ENCODE peak calls at places on chromosomes 2 and 18, in seven cellular contexts. H is ovary, Z is adrenal gland, Y is H54, L is NB4, J is HCT116, T is body of pancreas. A is an unnamed sample.

GRCh38 chr2:69978157-69978904 is 16.9 kb upstream of the ASPRV1 start:
- DNase-seq in J (no peak), H (no peak), L (peak), Z (no peak), T (no peak), Y (no peak), A (peak)

GRCh38 chr18:62494764-62495163 is 28.1 kb upstream of the ZCCHC2 start:
- DNase-seq in Y (no peak), Z (no peak), H (no peak), J (no peak), T (no peak), L (no peak), A (no peak)

GRCh38 chr2:229679393-229680125 is 34.8 kb downstream of the DNER start:
- DNase-seq in Z (no peak), L (no peak), T (no peak), H (no peak), Y (no peak), J (no peak), A (no peak)

GRCh38 chr2:58918138-58918537 is 677.0 kb upstream of the FANCL start:
- DNase-seq in H (no peak), J (no peak), Z (no peak), Y (no peak), T (no peak), L (no peak), A (no peak)

GRCh38 chr2:233643128-233643527 is 6.9 kb downstream of the UGT1A10 start:
- DNase-seq in T (no peak), J (peak), Z (no peak), H (no peak), Y (no peak), L (peak), A (peak)

GRCh38 chr2:168639501-168639900 is 162.9 kb upstream of the NOSTRIN start:
- DNase-seq in H (peak), Y (no peak), T (peak), J (no peak), Z (peak), L (no peak), A (no peak)

GRCh38 chr18:58998421-58999203 is 133.9 kb downstream of the ZNF532 start:
- DNase-seq in Z (peak), T (peak), H (peak), J (no peak), L (peak), Y (no peak), A (no peak)

GRCh38 chr2:98825858-98826257 is 94.9 kb upstream of the MGAT4A start:
- DNase-seq in H (no peak), Y (no peak), L (no peak), T (no peak), J (no peak), Z (no peak), A (no peak)

GRCh38 chr18:23198217-23198845 is 63.0 kb downstream of the CABLES1 start:
- DNase-seq in J (no peak), T (no peak), Z (no peak), H (no peak), L (no peak), Y (no peak), A (no peak)

GRCh38 chr2:119253114-119253702 is 29.6 kb downstream of the STEAP3 start:
- DNase-seq in H (no peak), Z (no peak), L (no peak), T (no peak), J (peak), Y (no peak), A (no peak)

GRCh38 chr2:28552045-28552823 is 56.4 kb downstream of the PLB1 start:
- DNase-seq in Y (peak), H (no peak), J (no peak), L (no peak), Z (no peak), T (no peak), A (no peak)

DNA sequence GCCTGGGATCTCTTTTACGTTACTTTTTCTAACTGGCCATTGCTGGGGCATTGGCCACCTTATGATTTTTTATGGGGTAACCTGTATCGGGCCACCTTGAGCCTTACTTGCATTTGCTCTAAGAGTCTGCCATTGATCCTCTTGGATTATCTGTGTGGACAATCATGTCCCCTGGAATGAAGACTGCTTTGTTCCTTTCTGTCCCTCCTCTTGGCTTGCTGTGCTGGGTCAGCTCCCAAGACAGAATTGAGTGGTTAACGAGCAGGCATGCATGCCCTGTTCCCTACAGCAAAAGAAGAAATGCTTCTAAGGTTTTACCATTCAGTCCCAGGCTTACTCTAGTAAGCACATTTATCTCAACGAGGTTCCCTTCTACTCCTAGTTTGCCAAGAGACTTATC is 46.3 kb downstream of the MAL start:
- DNase-seq in L (no peak), Y (no peak), Z (no peak), T (no peak), H (no peak), J (no peak), A (no peak)
- TF ChIP-seq POLR2A in L (no peak), Y (no peak), Z (no peak), T (no peak), H (no peak), J (no peak), A (no peak)

DNA sequence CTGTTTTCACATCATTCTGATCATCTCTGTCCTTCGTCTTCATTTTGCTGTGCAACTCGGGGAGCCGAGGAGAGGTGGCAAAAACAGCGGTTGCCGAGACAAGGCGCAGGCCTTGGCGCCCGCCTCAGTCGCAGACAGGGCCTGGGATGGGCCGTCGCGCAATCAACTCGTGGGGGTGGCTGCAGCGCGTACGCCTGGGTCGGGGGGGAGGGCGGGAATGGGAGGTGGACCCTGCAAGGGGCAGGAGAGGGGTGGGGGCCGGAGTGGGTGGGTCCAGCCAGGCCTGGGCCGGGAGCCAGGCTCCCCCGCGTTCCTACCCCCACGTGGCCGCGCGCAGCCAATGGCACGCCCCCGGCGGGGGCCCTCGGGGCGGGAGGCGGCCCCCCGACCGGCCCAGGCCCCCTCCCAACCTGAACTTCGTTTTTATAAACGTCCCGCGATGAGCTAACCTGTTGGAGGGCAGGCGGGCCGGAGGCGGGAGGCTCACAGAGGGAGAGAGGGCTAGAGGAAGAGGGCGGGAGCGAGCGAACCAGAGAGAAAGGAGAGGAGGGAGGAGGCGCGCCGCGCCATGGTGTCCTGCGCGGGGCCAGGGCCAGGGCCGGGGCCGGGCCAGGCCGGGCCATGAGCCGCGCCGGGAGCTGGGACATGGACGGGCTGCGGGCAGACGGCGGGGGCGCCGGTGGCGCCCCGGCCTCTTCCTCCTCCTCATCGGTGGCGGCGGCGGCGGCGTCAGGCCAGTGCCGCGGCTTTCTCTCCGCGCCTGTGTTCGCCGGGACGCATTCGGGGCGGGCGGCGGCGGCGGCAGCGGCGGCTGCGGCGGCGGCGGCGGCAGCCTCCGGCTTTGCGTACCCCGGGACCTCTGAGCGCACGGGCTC is at the start of gene HOXD13:
- DNase-seq in T (no peak), Y (no peak), H (no peak), J (no peak), L (peak), Z (no peak), A (peak)
- TF ChIP-seq POLR2A in T (no peak), Y (peak), H (no peak), J (no peak), L (peak), Z (no peak), A (no peak)

DNA sequence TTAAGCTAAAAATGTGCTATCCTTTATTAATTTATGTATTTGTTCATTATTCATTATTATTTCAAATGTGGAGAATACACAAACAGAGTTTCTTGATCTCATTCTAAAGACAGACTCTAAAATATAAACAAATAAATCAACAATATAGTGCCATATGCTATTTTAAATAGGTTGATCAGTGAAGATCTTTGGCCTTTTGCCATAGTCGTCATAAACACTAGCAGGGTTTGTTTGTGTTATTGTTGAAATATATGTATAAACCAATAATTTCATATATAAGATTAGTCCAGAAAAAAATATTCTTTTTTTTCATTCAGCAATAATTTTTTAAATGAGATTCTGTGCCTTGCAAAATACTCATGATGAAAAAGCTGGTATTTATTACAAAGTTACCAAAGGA is 62.1 kb upstream of the KYNU start:
- DNase-seq in Y (no peak), J (no peak), L (no peak), H (no peak), T (no peak), Z (no peak), A (no peak)
- TF ChIP-seq POLR2A in Y (no peak), J (no peak), L (no peak), H (no peak), T (no peak), Z (no peak), A (no peak)

DNA sequence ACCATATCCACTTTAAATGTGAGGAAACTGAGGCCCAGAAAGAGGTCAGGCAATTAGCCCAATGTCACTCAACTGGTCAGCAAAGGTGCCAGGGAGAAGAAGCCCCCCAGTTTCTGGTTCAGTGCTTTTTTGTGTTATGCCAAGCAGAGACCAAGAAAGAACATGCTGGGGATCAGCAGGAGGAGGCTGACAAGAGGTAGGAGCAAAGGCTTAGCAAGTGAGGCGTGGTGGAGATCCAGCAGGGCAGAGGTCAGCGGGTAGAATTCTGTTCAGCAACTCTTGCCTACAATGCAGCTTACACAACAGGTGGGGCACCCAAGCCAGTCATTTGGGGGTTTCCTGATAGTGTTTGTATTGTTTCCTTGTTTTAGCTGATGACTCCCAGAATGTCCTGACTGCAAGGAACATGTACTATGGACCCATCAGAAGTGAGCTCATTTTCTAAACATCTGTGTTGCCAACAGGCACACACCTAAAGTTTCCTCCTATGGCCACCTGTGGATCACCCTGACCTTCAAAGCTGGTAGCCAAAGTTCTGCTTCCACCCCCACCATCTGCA is 28.2 kb downstream of the LPIN2 start:
- DNase-seq in Z (no peak), T (peak), L (no peak), Y (no peak), J (no peak), H (no peak), A (no peak)
- TF ChIP-seq POLR2A in Z (no peak), T (no peak), L (no peak), Y (no peak), J (no peak), H (no peak), A (no peak)

GRCh38 chr2:216882876-216883275 is 23.0 kb upstream of the TNP1 start:
- DNase-seq in Y (no peak), T (no peak), H (no peak), J (no peak), L (no peak), Z (no peak), A (peak)

GRCh38 chr2:216887132-216887531 is 27.3 kb upstream of the TNP1 start:
- DNase-seq in Z (no peak), H (no peak), Y (no peak), J (no peak), T (no peak), L (no peak), A (no peak)

GRCh38 chr2:216881411-216881810 is 21.5 kb upstream of the TNP1 start:
- DNase-seq in J (no peak), Z (no peak), L (no peak), H (no peak), Y (no peak), T (no peak), A (peak)

GRCh38 chr2:216885117-216885553 is 25.3 kb upstream of the TNP1 start:
- DNase-seq in L (no peak), J (no peak), T (no peak), Z (no peak), H (no peak), Y (no peak), A (no peak)

DNA sequence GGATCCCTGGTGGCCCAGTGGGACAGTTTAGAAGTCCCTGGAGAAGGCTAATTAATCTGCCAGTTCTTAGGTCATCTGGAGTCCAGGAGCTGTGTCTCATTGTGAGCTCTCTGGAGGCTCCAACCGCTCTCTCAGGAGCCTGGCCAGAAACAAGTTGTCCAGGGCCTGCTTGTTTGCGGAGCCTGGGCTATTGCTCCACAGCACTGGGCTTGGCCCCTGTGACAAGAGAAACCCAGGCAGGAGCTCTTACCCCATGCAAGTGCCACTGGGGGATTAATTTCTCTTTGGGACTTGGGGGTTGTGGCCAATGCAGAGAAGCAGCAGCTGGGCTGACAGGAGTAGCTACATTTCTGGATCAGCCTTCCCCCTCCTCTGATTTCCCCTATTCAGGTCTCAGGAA is 24.5 kb upstream of the TNP1 start:
- DNase-seq in L (no peak), T (no peak), J (no peak), Y (no peak), H (no peak), Z (no peak), A (no peak)
- TF ChIP-seq POLR2A in L (no peak), T (no peak), J (no peak), Y (no peak), H (no peak), Z (no peak), A (no peak)

GRCh38 chr2:216692636-216693413 is 2.5 kb downstream of the IGFBP5 start:
- DNase-seq in H (peak), L (peak), J (peak), Z (peak), T (peak), Y (peak), A (peak)
- TF ChIP-seq POLR2A in H (no peak), L (no peak), J (no peak), Z (no peak), T (no peak), Y (no peak), A (no peak)

DNA sequence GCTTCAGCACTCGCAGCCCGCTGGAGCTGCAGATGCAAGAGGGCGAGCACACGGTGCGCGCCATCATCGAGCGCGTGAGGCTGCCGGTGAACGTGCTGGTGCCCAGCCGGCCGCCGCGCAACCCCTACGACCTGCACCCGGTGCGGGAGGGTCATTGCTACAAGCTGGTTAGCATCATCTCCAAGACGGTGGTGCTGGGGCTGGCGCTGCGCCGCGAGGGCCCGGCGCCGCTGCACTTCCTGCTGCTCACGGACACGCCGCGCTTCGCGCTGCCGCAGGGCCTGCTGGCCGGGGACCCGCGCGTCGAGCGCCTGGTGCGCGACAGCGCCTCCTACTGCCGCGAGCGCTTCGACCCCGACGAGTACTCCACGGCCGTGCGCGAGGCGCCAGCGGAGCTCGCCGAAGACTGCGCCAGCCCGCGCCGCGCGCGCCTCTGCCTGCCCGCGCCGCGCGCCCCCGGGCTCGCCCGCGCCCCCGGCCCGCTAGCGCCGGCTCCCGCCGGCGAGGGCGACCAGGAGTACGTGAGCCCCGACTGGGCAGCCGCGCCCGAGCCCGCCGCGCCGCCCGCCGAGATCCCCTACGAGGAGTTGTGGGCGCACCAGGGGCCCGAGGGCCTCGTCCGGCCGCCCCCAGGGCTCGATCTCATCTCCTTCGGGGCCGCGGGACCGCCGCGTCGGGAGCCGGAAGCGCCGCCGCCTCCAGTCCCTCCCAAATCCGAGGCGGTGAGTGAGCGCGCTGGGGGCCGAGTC is 11.8 kb downstream of the GAREM2 start:
- DNase-seq in Z (peak), J (peak), Y (no peak), L (peak), T (peak), H (peak), A (peak)
- TF ChIP-seq POLR2A in Z (no peak), J (no peak), Y (no peak), L (no peak), T (peak), H (peak), A (no peak)

GRCh38 chr2:45821558-45822271 is 170.2 kb downstream of the PRKCE start:
- DNase-seq in T (peak), J (peak), Y (peak), H (peak), L (no peak), Z (peak), A (no peak)

GRCh38 chr2:45825001-45825651 is 173.7 kb downstream of the PRKCE start:
- DNase-seq in J (no peak), T (no peak), L (no peak), Z (no peak), Y (no peak), H (no peak), A (no peak)

GRCh38 chr2:45826476-45826875 is 175.0 kb downstream of the PRKCE start:
- DNase-seq in Z (no peak), Y (no peak), T (no peak), J (no peak), L (no peak), H (no peak), A (no peak)

GRCh38 chr2:45822272-45822630 is 170.8 kb downstream of the PRKCE start:
- DNase-seq in H (no peak), Z (no peak), L (no peak), T (peak), Y (peak), J (no peak), A (no peak)

DNA sequence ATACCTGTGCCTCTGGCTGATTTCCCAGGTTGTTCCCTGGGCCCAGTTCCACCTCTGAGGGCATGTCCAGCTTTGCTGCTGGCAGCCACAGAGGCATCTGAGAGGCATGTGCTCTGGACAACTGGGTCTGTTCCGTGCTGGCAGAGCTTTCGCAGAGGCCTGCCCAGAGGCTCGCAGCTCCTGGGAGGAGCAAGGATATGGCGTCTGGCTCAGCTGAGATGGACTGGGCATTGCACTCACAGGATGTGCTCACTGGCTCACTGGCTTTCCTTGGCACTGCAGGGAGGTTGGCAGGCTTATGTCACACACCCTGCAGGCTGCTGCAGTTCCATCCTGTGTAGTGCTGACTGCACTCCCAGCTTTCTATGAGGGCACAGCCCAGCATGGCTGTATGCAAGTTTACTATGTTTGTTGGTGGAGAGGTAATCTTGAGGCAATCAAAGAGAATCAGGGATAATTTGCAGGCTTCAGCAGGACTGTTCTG is 172.3 kb downstream of the PRKCE start:
- DNase-seq in L (no peak), J (no peak), Z (peak), Y (peak), T (peak), H (no peak), A (no peak)
- TF ChIP-seq POLR2A in L (no peak), J (no peak), Z (no peak), Y (no peak), T (peak), H (no peak), A (no peak)

DNA sequence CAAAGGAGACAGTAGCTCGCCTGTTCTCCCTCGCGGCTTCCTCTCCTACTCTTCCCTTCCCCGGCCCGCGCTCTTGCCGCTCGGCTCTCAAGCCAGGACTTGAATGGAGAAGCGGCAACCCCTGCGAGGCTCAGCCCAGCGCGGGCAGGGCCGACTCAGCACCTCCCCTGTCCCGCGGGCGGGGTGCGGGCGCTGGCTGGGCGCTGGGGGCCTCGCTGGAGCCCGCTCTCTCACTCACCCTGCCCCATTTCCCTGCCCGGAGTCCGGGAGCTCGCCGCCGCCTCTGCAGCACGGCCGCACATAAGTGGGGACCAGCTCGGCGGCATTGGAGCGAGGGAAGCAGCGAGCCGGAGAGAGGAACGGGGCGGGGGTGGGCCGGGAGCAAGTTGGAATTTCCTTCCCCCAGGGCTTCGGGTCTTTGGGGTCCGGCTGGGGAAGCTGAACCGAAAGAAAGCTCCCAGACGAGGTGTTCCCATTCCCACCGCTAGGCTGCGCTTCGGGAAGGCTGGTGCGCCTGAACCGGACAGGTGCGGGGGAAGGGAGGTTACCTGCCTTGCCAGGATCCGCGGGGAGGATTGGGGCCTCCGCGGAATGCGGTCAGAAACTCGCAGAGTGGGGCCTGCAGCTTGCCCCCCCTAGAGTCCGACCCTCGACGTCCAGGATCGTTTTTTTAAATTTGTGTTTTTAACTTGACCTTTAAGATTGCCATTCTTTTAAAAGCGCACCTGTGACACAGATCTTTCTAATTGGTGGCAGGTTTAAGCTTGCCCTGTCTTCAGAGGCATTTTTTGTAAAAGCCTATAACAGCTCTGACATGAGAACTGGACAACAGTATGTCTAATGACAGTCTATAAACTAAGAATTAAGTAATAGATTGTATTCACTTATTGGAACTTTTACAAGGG is at the start of gene COBLL1:
- DNase-seq in Y (peak), H (peak), Z (peak), L (peak), J (peak), T (peak), A (peak)
- TF ChIP-seq POLR2A in Y (peak), H (peak), Z (peak), L (no peak), J (no peak), T (peak), A (no peak)

A was measured in erythroblast.